ENCODE peak calls at places on chromosomes 4 and X, in five cellular contexts. Y is naive thymus-derived CD4-positive, alpha-beta T cell; E is IMR-90; G is astrocyte of the spinal cord; L is effector memory CD4-positive, alpha-beta T cell. I is an unnamed sample.

GRCh38 chrX:10135561-10136399 is 21.0 kb upstream of the CLCN4 start:
- DNase-seq in Y (no peak), E (no peak), G (no peak), L (no peak), I (no peak)

GRCh38 chr4:137253949-137254348 is 278.3 kb downstream of the PCDH18 start:
- DNase-seq in Y (no peak), E (peak; percentile 85), G (peak; percentile 71), L (no peak), I (no peak)

GRCh38 chr4:94457692-94458106 is 6.0 kb downstream of the PDLIM5 start:
- DNase-seq in Y (no peak), E (no peak), G (peak; percentile 28), L (no peak), I (peak; percentile 35)

GRCh38 chr4:113674251-113674650 is 87.3 kb downstream of the CAMK2D start:
- DNase-seq in Y (no peak), E (no peak), G (no peak), L (no peak), I (no peak)

GRCh38 chr4:168648929-168649328 is 152.1 kb downstream of the PALLD start:
- DNase-seq in Y (no peak), E (peak; percentile 82), G (peak; percentile 84), L (no peak), I (no peak)

GRCh38 chr4:68803013-68803412 is 12.8 kb upstream of the UGT2B10 start:
- DNase-seq in Y (no peak), E (no peak), G (no peak), L (no peak), I (no peak)

GRCh38 chr4:113884655-113885054 is 94.8 kb downstream of the ARSJ start:
- DNase-seq in Y (no peak), E (no peak), G (no peak), L (no peak), I (no peak)

GRCh38 chr4:110625593-110626292 is 2.9 kb upstream of the PITX2 start:
- DNase-seq in Y (no peak), E (no peak), G (no peak), L (no peak), I (no peak)

GRCh38 chr4:170087163-170087700 is 2.5 kb downstream of the AADAT start:
- DNase-seq in Y (no peak), E (no peak), G (no peak), L (no peak), I (no peak)

GRCh38 chrX:69229436-69229835 is 64.2 kb upstream of the PJA1 start:
- DNase-seq in Y (no peak), E (peak; percentile 77), G (peak; percentile 14), L (no peak), I (no peak)

GRCh38 chr4:92235741-92236140 is 68.0 kb upstream of the GRID2 start:
- DNase-seq in Y (no peak), E (peak; percentile 17), G (peak; percentile 19), L (no peak), I (no peak)

GRCh38 chrX:119690921-119691716 is 1.8 kb downstream of the SEPTIN6 start:
- DNase-seq in Y (peak; percentile 61), E (peak; percentile 51), G (no peak), L (peak; percentile 24), I (no peak)

GRCh38 chrX:105610401-105610800 is 211.9 kb upstream of the NRK start:
- DNase-seq in Y (no peak), E (no peak), G (no peak), L (no peak), I (no peak)

GRCh38 chr4:118738090-118738489 is 52.9 kb downstream of the METTL14 start:
- DNase-seq in Y (no peak), E (no peak), G (no peak), L (no peak), I (no peak)

GRCh38 chr4:88600129-88600849 is 8.0 kb downstream of the HERC3 start:
- DNase-seq in Y (no peak), E (peak; percentile 95), G (peak; percentile 85), L (no peak), I (no peak)

GRCh38 chr4:2666722-2667247 is 89.4 kb downstream of the TNIP2 start:
- DNase-seq in Y (no peak), E (no peak), G (no peak), L (no peak), I (no peak)

GRCh38 chr4:58732973-58733372 is 1622.8 kb upstream of the IGFBP7 start:
- DNase-seq in Y (no peak), E (no peak), G (no peak), L (no peak), I (no peak)

GRCh38 chrX:40170830-40171512 is 73.2 kb upstream of the BCOR start:
- DNase-seq in Y (no peak), E (no peak), G (no peak), L (no peak), I (peak; percentile 86)

GRCh38 chr4:102735578-102735977 is 25.2 kb downstream of the MANBA start:
- DNase-seq in Y (no peak), E (no peak), G (no peak), L (no peak), I (no peak)

GRCh38 chr4:65623509-65623908 is 46.8 kb downstream of the EPHA5 start:
- DNase-seq in Y (no peak), E (peak; percentile 67), G (peak; percentile 83), L (no peak), I (no peak)

GRCh38 chr4:7625073-7625472 is 190.3 kb upstream of the PSAPL1 start:
- DNase-seq in Y (no peak), E (peak; percentile 49), G (peak; percentile 37), L (no peak), I (no peak)

GRCh38 chrX:81174286-81174685 is 27.4 kb downstream of the HMGN5 start:
- DNase-seq in Y (peak; percentile 5), E (peak; percentile 37), G (peak; percentile 38), L (no peak), I (no peak)

GRCh38 chr4:102693266-102693850 is 67.4 kb downstream of the MANBA start:
- DNase-seq in Y (no peak), E (peak; percentile 67), G (no peak), L (no peak), I (no peak)

GRCh38 chrX:1391370-1391706 is 575 bp downstream of the SLC25A6 start:
- DNase-seq in Y (no peak), E (no peak), G (no peak), L (no peak), I (peak; percentile 89)

GRCh38 chr4:52172166-52172565 is 121.1 kb downstream of the SPATA18 start:
- DNase-seq in Y (no peak), E (no peak), G (no peak), L (no peak), I (no peak)

GRCh38 chr4:25489221-25489797 is 112.2 kb downstream of the ANAPC4 start:
- DNase-seq in Y (no peak), E (no peak), G (no peak), L (no peak), I (peak; percentile 8)

GRCh38 chr4:48653217-48654014 is 126.7 kb downstream of the FRYL start:
- DNase-seq in Y (no peak), E (peak; percentile 79), G (peak; percentile 82), L (peak; percentile 8), I (no peak)

GRCh38 chr4:183422962-183423653 is 21.3 kb upstream of the CDKN2AIP start:
- DNase-seq in Y (no peak), E (peak; percentile 59), G (peak; percentile 32), L (no peak), I (no peak)

GRCh38 chrX:72208126-72208525 is 26.6 kb downstream of the PIN4 start:
- DNase-seq in Y (no peak), E (peak; percentile 10), G (no peak), L (no peak), I (no peak)

DNA sequence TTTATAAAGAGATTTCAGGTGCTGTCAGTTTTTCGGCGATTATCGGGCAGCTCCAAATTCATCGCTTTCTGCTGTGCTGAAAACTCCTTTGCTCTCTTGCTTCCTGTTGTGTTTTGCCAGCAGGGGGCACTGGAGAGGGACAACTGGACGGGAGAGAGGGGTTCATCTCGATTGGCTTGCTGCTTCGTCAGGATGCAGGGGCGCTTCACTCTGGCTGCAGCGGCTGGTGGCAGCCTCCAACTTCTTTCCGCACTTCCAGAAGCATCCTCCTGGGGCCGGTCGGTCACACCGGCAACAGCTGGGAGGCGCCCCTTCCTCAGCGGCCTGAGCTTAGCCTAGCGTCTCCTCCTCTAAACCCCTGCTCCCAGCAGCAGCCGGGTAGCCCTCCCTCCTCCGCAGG is 29.5 kb downstream of the MSL3 start:
- DNase-seq in Y (peak; percentile 62), E (peak; percentile 33), G (peak; percentile 52), L (peak; percentile 57), I (peak; percentile 31)
- H3K4me3 ChIP-seq in Y (peak overlapping the region; percentile 35), E (peak overlapping the region; percentile 5), G (peak overlapping the region; percentile 10), L (no peak overlapping the region), I (no peak overlapping the region)

GRCh38 chrX:20066968-20067708 is 49.6 kb downstream of the MAP7D2 start:
- DNase-seq in Y (peak; percentile 37), E (peak; percentile 70), G (peak; percentile 66), L (no peak), I (peak; percentile 14)
- H3K4me3 ChIP-seq in Y (no peak overlapping the region), E (no peak overlapping the region), G (no peak overlapping the region), L (no peak overlapping the region), I (no peak overlapping the region)

GRCh38 chr4:19776021-19776459 is 475.7 kb upstream of the SLIT2 start:
- DNase-seq in Y (no peak), E (peak; percentile 81), G (peak; percentile 94), L (no peak), I (no peak)
- H3K4me3 ChIP-seq in Y (no peak overlapping the region), E (no peak overlapping the region), G (no peak overlapping the region), L (no peak overlapping the region), I (no peak overlapping the region)

GRCh38 chr4:152054731-152055130 is 293.9 kb upstream of the GATB start:
- DNase-seq in Y (no peak), E (no peak), G (no peak), L (no peak), I (no peak)

GRCh38 chr4:152047451-152047850 is 286.6 kb upstream of the GATB start:
- DNase-seq in Y (no peak), E (no peak), G (no peak), L (no peak), I (no peak)

GRCh38 chr4:152050098-152050497 is 289.3 kb upstream of the GATB start:
- DNase-seq in Y (no peak), E (no peak), G (no peak), L (no peak), I (no peak)

GRCh38 chr4:152052431-152053057 is 291.7 kb upstream of the GATB start:
- DNase-seq in Y (no peak), E (peak; percentile 40), G (peak; percentile 59), L (no peak), I (no peak)
- H3K4me3 ChIP-seq in Y (no peak overlapping the region), E (no peak overlapping the region), G (no peak overlapping the region), L (no peak overlapping the region), I (no peak overlapping the region)

GRCh38 chr4:174089711-174090110 is 193.8 kb downstream of the FBXO8 start:
- DNase-seq in Y (no peak), E (no peak), G (no peak), L (no peak), I (peak; percentile 65)
- H3K4me3 ChIP-seq in Y (no peak overlapping the region), E (no peak overlapping the region), G (no peak overlapping the region), L (no peak overlapping the region), I (no peak overlapping the region)

GRCh38 chr4:140308366-140309123 is 64.9 kb upstream of the SCOC start:
- DNase-seq in Y (no peak), E (peak; percentile 98), G (peak; percentile 88), L (no peak), I (no peak)
- H3K4me3 ChIP-seq in Y (no peak overlapping the region), E (no peak overlapping the region), G (no peak overlapping the region), L (no peak overlapping the region), I (no peak overlapping the region)

GRCh38 chr4:79472693-79473552 is 64.9 kb upstream of the GK2 start:
- DNase-seq in Y (no peak), E (no peak), G (no peak), L (no peak), I (no peak)
- H3K4me3 ChIP-seq in Y (no peak overlapping the region), E (no peak overlapping the region), G (no peak overlapping the region), L (no peak overlapping the region), I (no peak overlapping the region)

GRCh38 chrX:57285001-57285400 is 1.5 kb upstream of the FAAH2 start:
- DNase-seq in Y (no peak), E (no peak), G (no peak), L (no peak), I (no peak)
- H3K4me3 ChIP-seq in Y (no peak overlapping the region), E (no peak overlapping the region), G (no peak overlapping the region), L (no peak overlapping the region), I (no peak overlapping the region)

I was measured in WERI-Rb-1.